ENCODE peak calls at places on chromosome 1, in seven cellular contexts. C is heart left ventricle; S is CD8-positive, alpha-beta T cell; J is amniotic epithelial cell; R is HS-5; X is stimulated activated CD4-positive, alpha-beta T cell treated with anti-CD3 and anti-CD28 coated beads, Interleukin-1b, Interleukin-23, amount 100 ng/mL, for 4 hours; L is LoVo. E is an unnamed sample.

GRCh38 chr1:96641292-96641691 is 80.3 kb upstream of the PTBP2 start:
- DNase-seq in J (peak), X (no peak), S (no peak), L (no peak), R (no peak), C (no peak), E (peak)

GRCh38 chr1:77416692-77417450 is 135.1 kb downstream of the AK5 start:
- DNase-seq in R (no peak), S (no peak), C (no peak), X (no peak), J (peak), L (no peak), E (peak)

GRCh38 chr1:88731475-88731874 is 47.4 kb downstream of the PKN2 start:
- DNase-seq in J (peak), X (no peak), L (peak), R (peak), C (no peak), S (no peak), E (peak)

GRCh38 chr1:234529095-234529494 is 50.1 kb upstream of the TARBP1 start:
- DNase-seq in L (no peak), J (no peak), X (no peak), R (no peak), S (no peak), C (no peak), E (no peak)

GRCh38 chr1:109134423-109134822 is 20.5 kb downstream of the ELAPOR1 start:
- DNase-seq in X (no peak), J (no peak), S (no peak), L (no peak), C (no peak), R (no peak), E (no peak)

GRCh38 chr1:27009601-27010197 is 3.0 kb downstream of the TENT5B start:
- DNase-seq in X (no peak), J (peak), L (peak), S (no peak), C (peak), R (no peak), E (no peak)

GRCh38 chr1:14924012-14924452 is 229.5 kb upstream of the TMEM51 start:
- DNase-seq in J (peak), S (peak), L (peak), R (no peak), C (peak), X (peak), E (peak)

GRCh38 chr1:1213153-1213918 is 617 bp downstream of the TNFRSF4 start:
- DNase-seq in C (no peak), J (no peak), R (no peak), L (no peak), X (no peak), S (no peak), E (no peak)

GRCh38 chr1:151060241-151061011 is at the start of gene MLLT11:
- DNase-seq in L (no peak), X (no peak), R (no peak), S (no peak), C (peak), J (peak), E (peak)

GRCh38 chr1:190019717-190020116 is 457.9 kb downstream of the BRINP3 start:
- DNase-seq in L (no peak), R (no peak), C (no peak), J (no peak), S (no peak), X (no peak), E (no peak)

GRCh38 chr1:147243228-147243685 is 773 bp downstream of the CHD1L start:
- DNase-seq in L (no peak), X (peak), J (no peak), R (peak), C (no peak), S (peak), E (peak)

GRCh38 chr1:7474786-7475502 is 296.2 kb upstream of the VAMP3 start:
- DNase-seq in L (no peak), X (no peak), S (no peak), R (no peak), J (no peak), C (no peak), E (no peak)

GRCh38 chr1:182604128-182604834 is at the start of gene RGS16:
- DNase-seq in C (peak), R (no peak), S (peak), X (peak), L (peak), J (peak), E (peak)

GRCh38 chr1:38680801-38681510 is 178.6 kb downstream of the RRAGC start:
- DNase-seq in R (peak), X (no peak), L (no peak), C (no peak), S (no peak), J (peak), E (no peak)

GRCh38 chr1:212109713-212110112 is 74.2 kb downstream of the DTL start:
- DNase-seq in X (no peak), S (no peak), C (no peak), R (no peak), J (no peak), L (no peak), E (peak)

GRCh38 chr1:147579532-147580199 is 38.4 kb downstream of the BCL9 start:
- DNase-seq in S (no peak), J (peak), R (no peak), X (no peak), C (no peak), L (peak), E (peak)

GRCh38 chr1:119090250-119090649 is 50.2 kb downstream of the WARS2 start:
- DNase-seq in R (no peak), S (no peak), C (no peak), L (no peak), X (no peak), J (no peak), E (no peak)

GRCh38 chr1:197786280-197786679 is 11.0 kb upstream of the DENND1B start:
- DNase-seq in R (no peak), L (no peak), C (no peak), X (no peak), J (no peak), S (no peak), E (no peak)

GRCh38 chr1:7470904-7471638 is 300.0 kb upstream of the VAMP3 start:
- DNase-seq in C (peak), L (peak), R (peak), X (no peak), J (peak), S (no peak), E (peak)

E was measured in IMR-90.